ENCODE peak calls at places on chromosomes 16 and 17, in six cellular contexts. One of them, this sample, is unnamed.

GRCh38 chr16:54152362-54153239 is 134.0 kb downstream of the IRX3 start:
- DNase-seq in NCI-H2081 treated with DMSO at 0.1 percent for 48 hours: no peak
- DNase-seq in Caki2: no peak
- DNase-seq in activated CD8-positive, alpha-beta memory T cell treated with anti-CD3 and anti-CD28 coated beads for 48 hours: no peak
- DNase-seq in EL: no peak
- DNase-seq in SK-N-DZ: no peak
- DNase-seq in this sample: no peak

GRCh38 chr17:50316016-50316587 is 29.8 kb upstream of the XYLT2 start:
- DNase-seq in NCI-H2081 treated with DMSO at 0.1 percent for 48 hours: no peak
- DNase-seq in SK-N-DZ: no peak
- DNase-seq in activated CD8-positive, alpha-beta memory T cell treated with anti-CD3 and anti-CD28 coated beads for 48 hours: no peak
- DNase-seq in Caki2: no peak
- DNase-seq in EL: no peak
- DNase-seq in this sample: no peak

GRCh38 chr16:84700518-84701277 is 898 bp downstream of the USP10 start:
- DNase-seq in Caki2: peak; percentile 14
- DNase-seq in SK-N-DZ: peak; percentile 24
- DNase-seq in NCI-H2081 treated with DMSO at 0.1 percent for 48 hours: no peak
- DNase-seq in EL: peak; percentile 36
- DNase-seq in activated CD8-positive, alpha-beta memory T cell treated with anti-CD3 and anti-CD28 coated beads for 48 hours: no peak
- DNase-seq in this sample: no peak

GRCh38 chr16:68590201-68590994 is 51.3 kb downstream of the ZFP90 start:
- DNase-seq in SK-N-DZ: peak; percentile 44
- DNase-seq in EL: peak; percentile 63
- DNase-seq in NCI-H2081 treated with DMSO at 0.1 percent for 48 hours: no peak
- DNase-seq in Caki2: no peak
- DNase-seq in activated CD8-positive, alpha-beta memory T cell treated with anti-CD3 and anti-CD28 coated beads for 48 hours: peak; percentile 56
- DNase-seq in this sample: no peak

GRCh38 chr17:9568957-9569588 is 6.5 kb downstream of the STX8 start:
- DNase-seq in activated CD8-positive, alpha-beta memory T cell treated with anti-CD3 and anti-CD28 coated beads for 48 hours: no peak
- DNase-seq in EL: no peak
- DNase-seq in NCI-H2081 treated with DMSO at 0.1 percent for 48 hours: no peak
- DNase-seq in SK-N-DZ: no peak
- DNase-seq in Caki2: no peak
- DNase-seq in this sample: no peak

GRCh38 chr17:57570740-57571344 is 174.3 kb downstream of the CCDC182 start:
- DNase-seq in activated CD8-positive, alpha-beta memory T cell treated with anti-CD3 and anti-CD28 coated beads for 48 hours: no peak
- DNase-seq in Caki2: no peak
- DNase-seq in NCI-H2081 treated with DMSO at 0.1 percent for 48 hours: peak; percentile 67
- DNase-seq in SK-N-DZ: no peak
- DNase-seq in EL: no peak
- DNase-seq in this sample: peak; percentile 69

GRCh38 chr17:45895304-45895968 is 1.1 kb downstream of the MAPT start:
- DNase-seq in Caki2: peak; percentile 41
- DNase-seq in activated CD8-positive, alpha-beta memory T cell treated with anti-CD3 and anti-CD28 coated beads for 48 hours: no peak
- DNase-seq in EL: peak; percentile 14
- DNase-seq in SK-N-DZ: peak; percentile 71
- DNase-seq in NCI-H2081 treated with DMSO at 0.1 percent for 48 hours: peak; percentile 68
- DNase-seq in this sample: no peak

GRCh38 chr17:81868674-81869220 is 2.4 kb downstream of the ARHGDIA start:
- DNase-seq in NCI-H2081 treated with DMSO at 0.1 percent for 48 hours: no peak
- DNase-seq in Caki2: peak; percentile 79
- DNase-seq in SK-N-DZ: peak; percentile 47
- DNase-seq in activated CD8-positive, alpha-beta memory T cell treated with anti-CD3 and anti-CD28 coated beads for 48 hours: no peak
- DNase-seq in EL: peak; percentile 94
- DNase-seq in this sample: peak; percentile 76

GRCh38 chr17:3447625-3448024 is 14.0 kb upstream of the OR1E2 start:
- DNase-seq in SK-N-DZ: no peak
- DNase-seq in NCI-H2081 treated with DMSO at 0.1 percent for 48 hours: no peak
- DNase-seq in EL: peak; percentile 3
- DNase-seq in Caki2: no peak
- DNase-seq in activated CD8-positive, alpha-beta memory T cell treated with anti-CD3 and anti-CD28 coated beads for 48 hours: no peak
- DNase-seq in this sample: no peak

GRCh38 chr16:29977063-29977462 is 3.4 kb downstream of the TAOK2 start:
- DNase-seq in EL: no peak
- DNase-seq in Caki2: no peak
- DNase-seq in SK-N-DZ: no peak
- DNase-seq in activated CD8-positive, alpha-beta memory T cell treated with anti-CD3 and anti-CD28 coated beads for 48 hours: no peak
- DNase-seq in NCI-H2081 treated with DMSO at 0.1 percent for 48 hours: no peak
- DNase-seq in this sample: no peak

GRCh38 chr16:55779391-55780094 is 53.4 kb downstream of the CES1 start:
- DNase-seq in EL: no peak
- DNase-seq in activated CD8-positive, alpha-beta memory T cell treated with anti-CD3 and anti-CD28 coated beads for 48 hours: no peak
- DNase-seq in SK-N-DZ: no peak
- DNase-seq in Caki2: no peak
- DNase-seq in NCI-H2081 treated with DMSO at 0.1 percent for 48 hours: no peak
- DNase-seq in this sample: no peak

GRCh38 chr17:49703557-49704277 is 4.0 kb downstream of the SLC35B1 start:
- DNase-seq in EL: peak; percentile 36
- DNase-seq in SK-N-DZ: no peak
- DNase-seq in activated CD8-positive, alpha-beta memory T cell treated with anti-CD3 and anti-CD28 coated beads for 48 hours: no peak
- DNase-seq in NCI-H2081 treated with DMSO at 0.1 percent for 48 hours: no peak
- DNase-seq in Caki2: peak; percentile 51
- DNase-seq in this sample: no peak

GRCh38 chr16:51133130-51133529 is 17.9 kb downstream of the SALL1 start:
- DNase-seq in EL: no peak
- DNase-seq in Caki2: no peak
- DNase-seq in SK-N-DZ: no peak
- DNase-seq in activated CD8-positive, alpha-beta memory T cell treated with anti-CD3 and anti-CD28 coated beads for 48 hours: no peak
- DNase-seq in NCI-H2081 treated with DMSO at 0.1 percent for 48 hours: no peak
- DNase-seq in this sample: no peak

GRCh38 chr16:49836218-49836617 is 19.7 kb downstream of the ZNF423 start:
- DNase-seq in EL: no peak
- DNase-seq in SK-N-DZ: no peak
- DNase-seq in NCI-H2081 treated with DMSO at 0.1 percent for 48 hours: no peak
- DNase-seq in Caki2: no peak
- DNase-seq in activated CD8-positive, alpha-beta memory T cell treated with anti-CD3 and anti-CD28 coated beads for 48 hours: no peak
- DNase-seq in this sample: no peak

GRCh38 chr17:41863074-41863843 is 2.0 kb downstream of the KLHL11 start:
- DNase-seq in Caki2: no peak
- DNase-seq in activated CD8-positive, alpha-beta memory T cell treated with anti-CD3 and anti-CD28 coated beads for 48 hours: no peak
- DNase-seq in NCI-H2081 treated with DMSO at 0.1 percent for 48 hours: no peak
- DNase-seq in SK-N-DZ: no peak
- DNase-seq in EL: no peak
- DNase-seq in this sample: no peak

GRCh38 chr16:49350265-49351103 is 23.1 kb upstream of the C16orf78 start:
- DNase-seq in NCI-H2081 treated with DMSO at 0.1 percent for 48 hours: no peak
- DNase-seq in activated CD8-positive, alpha-beta memory T cell treated with anti-CD3 and anti-CD28 coated beads for 48 hours: peak; percentile 42
- DNase-seq in EL: peak; percentile 45
- DNase-seq in Caki2: peak; percentile 23
- DNase-seq in SK-N-DZ: peak; percentile 62
- DNase-seq in this sample: peak; percentile 69

GRCh38 chr16:16162591-16162990 is 60.7 kb downstream of the ABCC6 start:
- DNase-seq in EL: no peak
- DNase-seq in Caki2: no peak
- DNase-seq in NCI-H2081 treated with DMSO at 0.1 percent for 48 hours: no peak
- DNase-seq in activated CD8-positive, alpha-beta memory T cell treated with anti-CD3 and anti-CD28 coated beads for 48 hours: no peak
- DNase-seq in SK-N-DZ: no peak
- DNase-seq in this sample: no peak

GRCh38 chr17:45410144-45411091 is 22.3 kb downstream of the ARHGAP27 start:
- DNase-seq in EL: no peak
- DNase-seq in NCI-H2081 treated with DMSO at 0.1 percent for 48 hours: no peak
- DNase-seq in activated CD8-positive, alpha-beta memory T cell treated with anti-CD3 and anti-CD28 coated beads for 48 hours: peak; percentile 40
- DNase-seq in SK-N-DZ: no peak
- DNase-seq in Caki2: no peak
- DNase-seq in this sample: no peak

GRCh38 chr16:10646581-10647263 is 48.0 kb downstream of the TEKT5 start:
- DNase-seq in EL: no peak
- DNase-seq in activated CD8-positive, alpha-beta memory T cell treated with anti-CD3 and anti-CD28 coated beads for 48 hours: no peak
- DNase-seq in SK-N-DZ: no peak
- DNase-seq in NCI-H2081 treated with DMSO at 0.1 percent for 48 hours: no peak
- DNase-seq in Caki2: peak; percentile 11
- DNase-seq in this sample: no peak

GRCh38 chr16:27491894-27492587 is 57.7 kb downstream of the GTF3C1 start:
- DNase-seq in Caki2: no peak
- DNase-seq in EL: peak; percentile 12
- DNase-seq in activated CD8-positive, alpha-beta memory T cell treated with anti-CD3 and anti-CD28 coated beads for 48 hours: no peak
- DNase-seq in NCI-H2081 treated with DMSO at 0.1 percent for 48 hours: no peak
- DNase-seq in SK-N-DZ: no peak
- DNase-seq in this sample: no peak

GRCh38 chr16:67672739-67673662 is 6.4 kb downstream of the C16orf86 start:
- DNase-seq in EL: peak; percentile 72
- DNase-seq in activated CD8-positive, alpha-beta memory T cell treated with anti-CD3 and anti-CD28 coated beads for 48 hours: no peak
- DNase-seq in NCI-H2081 treated with DMSO at 0.1 percent for 48 hours: no peak
- DNase-seq in Caki2: peak; percentile 31
- DNase-seq in SK-N-DZ: peak; percentile 41
- DNase-seq in this sample: peak; percentile 78

GRCh38 chr17:41505007-41505835 is at the start of gene KRT13:
- DNase-seq in NCI-H2081 treated with DMSO at 0.1 percent for 48 hours: no peak
- DNase-seq in Caki2: no peak
- DNase-seq in EL: no peak
- DNase-seq in activated CD8-positive, alpha-beta memory T cell treated with anti-CD3 and anti-CD28 coated beads for 48 hours: no peak
- DNase-seq in SK-N-DZ: no peak
- DNase-seq in this sample: no peak

GRCh38 chr16:67517661-67518423 is 10.8 kb upstream of the RIPOR1 start:
- DNase-seq in NCI-H2081 treated with DMSO at 0.1 percent for 48 hours: no peak
- DNase-seq in EL: no peak
- DNase-seq in activated CD8-positive, alpha-beta memory T cell treated with anti-CD3 and anti-CD28 coated beads for 48 hours: no peak
- DNase-seq in SK-N-DZ: no peak
- DNase-seq in Caki2: peak; percentile 64
- DNase-seq in this sample: no peak

GRCh38 chr17:8359769-8360168 is 16.7 kb downstream of the KRABD2 start:
- DNase-seq in NCI-H2081 treated with DMSO at 0.1 percent for 48 hours: no peak
- DNase-seq in Caki2: no peak
- DNase-seq in activated CD8-positive, alpha-beta memory T cell treated with anti-CD3 and anti-CD28 coated beads for 48 hours: no peak
- DNase-seq in EL: peak; percentile 83
- DNase-seq in SK-N-DZ: no peak
- DNase-seq in this sample: no peak

GRCh38 chr16:75758215-75758614 is 31.9 kb upstream of the CPHXL start:
- DNase-seq in EL: peak; percentile 29
- DNase-seq in SK-N-DZ: no peak
- DNase-seq in Caki2: no peak
- DNase-seq in NCI-H2081 treated with DMSO at 0.1 percent for 48 hours: no peak
- DNase-seq in activated CD8-positive, alpha-beta memory T cell treated with anti-CD3 and anti-CD28 coated beads for 48 hours: no peak
- DNase-seq in this sample: no peak

GRCh38 chr16:2147981-2148671 is at the start of gene RAB26:
- DNase-seq in activated CD8-positive, alpha-beta memory T cell treated with anti-CD3 and anti-CD28 coated beads for 48 hours: no peak
- DNase-seq in EL: peak; percentile 59
- DNase-seq in Caki2: peak; percentile 94
- DNase-seq in SK-N-DZ: peak; percentile 68
- DNase-seq in NCI-H2081 treated with DMSO at 0.1 percent for 48 hours: peak; percentile 76
- DNase-seq in this sample: no peak

GRCh38 chr17:6160188-6160555 is 90.0 kb downstream of the WSCD1 start:
- DNase-seq in SK-N-DZ: no peak
- DNase-seq in Caki2: no peak
- DNase-seq in activated CD8-positive, alpha-beta memory T cell treated with anti-CD3 and anti-CD28 coated beads for 48 hours: no peak
- DNase-seq in NCI-H2081 treated with DMSO at 0.1 percent for 48 hours: no peak
- DNase-seq in EL: no peak
- DNase-seq in this sample: no peak

GRCh38 chr17:73757324-73757942 is 113.2 kb upstream of the SDK2 start:
- DNase-seq in SK-N-DZ: no peak
- DNase-seq in Caki2: no peak
- DNase-seq in NCI-H2081 treated with DMSO at 0.1 percent for 48 hours: peak; percentile 60
- DNase-seq in activated CD8-positive, alpha-beta memory T cell treated with anti-CD3 and anti-CD28 coated beads for 48 hours: no peak
- DNase-seq in EL: no peak
- DNase-seq in this sample: no peak

GRCh38 chr17:44043326-44043725 is 23.1 kb downstream of the LSM12 start:
- DNase-seq in SK-N-DZ: no peak
- DNase-seq in NCI-H2081 treated with DMSO at 0.1 percent for 48 hours: no peak
- DNase-seq in EL: no peak
- DNase-seq in activated CD8-positive, alpha-beta memory T cell treated with anti-CD3 and anti-CD28 coated beads for 48 hours: no peak
- DNase-seq in Caki2: no peak
- DNase-seq in this sample: no peak

GRCh38 chr17:66947311-66947710 is 17.2 kb upstream of the CACNG4 start:
- DNase-seq in activated CD8-positive, alpha-beta memory T cell treated with anti-CD3 and anti-CD28 coated beads for 48 hours: no peak
- DNase-seq in SK-N-DZ: no peak
- DNase-seq in EL: no peak
- DNase-seq in NCI-H2081 treated with DMSO at 0.1 percent for 48 hours: no peak
- DNase-seq in Caki2: no peak
- DNase-seq in this sample: no peak

GRCh38 chr17:77200711-77201110 is 59.9 kb downstream of the SEC14L1 start:
- DNase-seq in NCI-H2081 treated with DMSO at 0.1 percent for 48 hours: no peak
- DNase-seq in Caki2: no peak
- DNase-seq in EL: no peak
- DNase-seq in SK-N-DZ: no peak
- DNase-seq in activated CD8-positive, alpha-beta memory T cell treated with anti-CD3 and anti-CD28 coated beads for 48 hours: no peak
- DNase-seq in this sample: peak; percentile 59

GRCh38 chr17:28141783-28142182 is 99.3 kb downstream of the NLK start:
- DNase-seq in EL: no peak
- DNase-seq in SK-N-DZ: no peak
- DNase-seq in NCI-H2081 treated with DMSO at 0.1 percent for 48 hours: no peak
- DNase-seq in Caki2: no peak
- DNase-seq in activated CD8-positive, alpha-beta memory T cell treated with anti-CD3 and anti-CD28 coated beads for 48 hours: no peak
- DNase-seq in this sample: no peak

GRCh38 chr16:72066747-72067146 is 3.7 kb downstream of the HPR start:
- DNase-seq in EL: peak; percentile 28
- DNase-seq in activated CD8-positive, alpha-beta memory T cell treated with anti-CD3 and anti-CD28 coated beads for 48 hours: no peak
- DNase-seq in SK-N-DZ: peak; percentile 59
- DNase-seq in Caki2: peak; percentile 22
- DNase-seq in NCI-H2081 treated with DMSO at 0.1 percent for 48 hours: no peak
- DNase-seq in this sample: no peak

GRCh38 chr17:74659898-74660297 is 36.4 kb upstream of the CD300E start:
- DNase-seq in EL: no peak
- DNase-seq in NCI-H2081 treated with DMSO at 0.1 percent for 48 hours: no peak
- DNase-seq in Caki2: peak; percentile 46
- DNase-seq in SK-N-DZ: no peak
- DNase-seq in activated CD8-positive, alpha-beta memory T cell treated with anti-CD3 and anti-CD28 coated beads for 48 hours: no peak
- DNase-seq in this sample: no peak